ENCODE peak calls at places on chromosomes 13 and 19, in eight cellular contexts. G is endothelial cell; E is AG08395; X is NCI-H1694; R is AG10803; J is Peyer's patch; U is NT2/D1; M is stimulated activated CD8-positive, alpha-beta memory T cell treated with anti-CD3 and anti-CD28 coated beads, Interleukin-15, amount 100 ng/mL, for 1 hour. O is an unnamed sample.

GRCh38 chr13:21033866-21034601 is 27.4 kb downstream of the LATS2 start:
- DNase-seq in G (no peak), E (peak; percentile 62), X (no peak), R (peak; percentile 75), J (no peak), U (no peak), M (no peak), O (no peak)

GRCh38 chr19:30393046-30393445 is 20.9 kb downstream of the ZNF536 start:
- DNase-seq in G (no peak), E (peak; percentile 77), X (no peak), R (peak; percentile 61), J (no peak), U (no peak), M (no peak), O (no peak)

GRCh38 chr19:18329035-18329376 is 6.1 kb upstream of the LSM4 start:
- DNase-seq in G (no peak), E (no peak), X (no peak), R (no peak), J (no peak), U (no peak), M (no peak), O (no peak)

GRCh38 chr19:11377756-11378155 is 3.3 kb downstream of the SWSAP1 start:
- DNase-seq in G (no peak), E (no peak), X (no peak), R (peak; percentile 20), J (no peak), U (no peak), M (no peak), O (no peak)

GRCh38 chr13:84917252-84917878 is 881.9 kb downstream of the SLITRK6 start:
- DNase-seq in G (no peak), E (peak; percentile 9), X (peak; percentile 23), R (peak; percentile 6), J (no peak), U (no peak), M (no peak), O (no peak)

GRCh38 chr19:34474233-34474989 is 7.1 kb upstream of the WTIP start:
- DNase-seq in G (no peak), E (no peak), X (no peak), R (no peak), J (no peak), U (no peak), M (no peak), O (no peak)

GRCh38 chr13:43301341-43301969 is 278.1 kb downstream of the DNAJC15 start:
- DNase-seq in G (no peak), E (no peak), X (no peak), R (peak; percentile 87), J (no peak), U (no peak), M (no peak), O (no peak)

GRCh38 chr19:42468273-42468796 is 25.6 kb upstream of the CXCL17 start:
- DNase-seq in G (no peak), E (peak; percentile 90), X (no peak), R (peak; percentile 81), J (no peak), U (no peak), M (no peak), O (peak; percentile 76)

GRCh38 chr19:41893899-41894298 is 10.9 kb downstream of the ARHGEF1 start:
- DNase-seq in G (no peak), E (no peak), X (no peak), R (no peak), J (no peak), U (no peak), M (no peak), O (peak; percentile 47)

GRCh38 chr13:94173312-94173854 is 306.1 kb downstream of the DCT start:
- DNase-seq in G (no peak), E (peak; percentile 50), X (no peak), R (peak; percentile 73), J (no peak), U (no peak), M (no peak), O (no peak)

GRCh38 chr13:92807343-92807742 is 419.3 kb upstream of the GPC6 start:
- DNase-seq in G (no peak), E (peak; percentile 6), X (no peak), R (peak; percentile 31), J (no peak), U (no peak), M (no peak), O (no peak)

GRCh38 chr13:112668924-112669323 is 20.9 kb upstream of the ATP11A start:
- DNase-seq in G (no peak), E (no peak), X (no peak), R (no peak), J (no peak), U (no peak), M (no peak), O (no peak)

GRCh38 chr19:17716309-17716929 is 2.9 kb upstream of the MAP1S start:
- DNase-seq in G (no peak), E (no peak), X (no peak), R (no peak), J (no peak), U (no peak), M (no peak), O (no peak)

GRCh38 chr13:46136688-46137087 is 31.9 kb upstream of the CPB2 start:
- DNase-seq in G (no peak), E (no peak), X (no peak), R (no peak), J (no peak), U (no peak), M (no peak), O (no peak)

GRCh38 chr19:19591133-19591825 is 27.2 kb downstream of the PBX4 start:
- DNase-seq in G (no peak), E (peak; percentile 98), X (peak; percentile 30), R (peak; percentile 97), J (peak; percentile 53), U (peak; percentile 58), M (no peak), O (peak; percentile 83)

GRCh38 chr13:21670006-21670882 is 629 bp upstream of the FGF9 start:
- DNase-seq in G (peak; percentile 62), E (peak; percentile 54), X (no peak), R (peak; percentile 38), J (peak; percentile 49), U (no peak), M (no peak), O (peak; percentile 75)

GRCh38 chr19:38318595-38319142 is 976 bp upstream of the KCNK6 start:
- DNase-seq in G (no peak), E (no peak), X (no peak), R (no peak), J (no peak), U (no peak), M (no peak), O (no peak)

GRCh38 chr13:50592412-50593145 is 250.9 kb downstream of the DLEU7 start:
- DNase-seq in G (no peak), E (peak; percentile 30), X (no peak), R (peak; percentile 80), J (no peak), U (no peak), M (no peak), O (no peak)

GRCh38 chr13:112349681-112350080 is 26.5 kb upstream of the SPACA7 start:
- DNase-seq in G (no peak), E (no peak), X (no peak), R (no peak), J (no peak), U (no peak), M (no peak), O (no peak)

GRCh38 chr19:13790354-13790753 is 4.9 kb upstream of the ZSWIM4 start:
- DNase-seq in G (no peak), E (no peak), X (no peak), R (peak; percentile 72), J (no peak), U (no peak), M (no peak), O (no peak)

GRCh38 chr19:10831980-10832658 is 3.9 kb downstream of the TMED1 start:
- DNase-seq in G (no peak), E (no peak), X (no peak), R (no peak), J (no peak), U (no peak), M (no peak), O (no peak)

GRCh38 chr19:49699364-49699763 is 8.4 kb downstream of the CPT1C start:
- DNase-seq in G (no peak), E (no peak), X (no peak), R (no peak), J (no peak), U (no peak), M (no peak), O (no peak)

GRCh38 chr19:17598953-17599352 is 43.5 kb downstream of the COLGALT1 start:
- DNase-seq in G (no peak), E (no peak), X (no peak), R (no peak), J (no peak), U (no peak), M (no peak), O (no peak)

GRCh38 chr13:40152145-40152544 is 496.7 kb downstream of the COG6 start:
- DNase-seq in G (no peak), E (peak; percentile 71), X (no peak), R (peak; percentile 80), J (no peak), U (no peak), M (no peak), O (no peak)

GRCh38 chr19:8640402-8641004 is 10.1 kb downstream of the NFILZ start:
- DNase-seq in G (no peak), E (peak; percentile 29), X (no peak), R (peak; percentile 74), J (no peak), U (no peak), M (no peak), O (no peak)

GRCh38 chr19:47275866-47276461 is 1.3 kb downstream of the INAFM1 start:
- DNase-seq in G (no peak), E (peak; percentile 16), X (no peak), R (peak; percentile 59), J (no peak), U (no peak), M (no peak), O (peak; percentile 16)

GRCh38 chr19:6211632-6212402 is 68.0 kb downstream of the MLLT1 start:
- DNase-seq in G (no peak), E (no peak), X (no peak), R (no peak), J (no peak), U (no peak), M (no peak), O (peak; percentile 27)

GRCh38 chr13:106471957-106472543 is 63.4 kb downstream of the EFNB2 start:
- DNase-seq in G (no peak), E (peak; percentile 96), X (no peak), R (peak; percentile 74), J (no peak), U (peak; percentile 47), M (no peak), O (peak; percentile 97)

GRCh38 chr13:59755647-59756290 is 408.0 kb downstream of the DIAPH3 start:
- DNase-seq in G (no peak), E (no peak), X (no peak), R (no peak), J (no peak), U (no peak), M (no peak), O (no peak)

GRCh38 chr19:6018786-6019185 is 40.8 kb upstream of the RANBP3 start:
- DNase-seq in G (peak; percentile 46), E (no peak), X (no peak), R (no peak), J (no peak), U (no peak), M (no peak), O (peak; percentile 43)

GRCh38 chr13:99063952-99064351 is 86.1 kb upstream of the DOCK9 start:
- DNase-seq in G (no peak), E (no peak), X (no peak), R (no peak), J (no peak), U (no peak), M (no peak), O (no peak)

GRCh38 chr19:43768273-43769050 is 12.3 kb downstream of the KCNN4 start:
- DNase-seq in G (no peak), E (no peak), X (no peak), R (peak; percentile 32), J (no peak), U (no peak), M (no peak), O (no peak)

GRCh38 chr19:4984448-4984990 is 15.6 kb downstream of the KDM4B start:
- DNase-seq in G (no peak), E (no peak), X (no peak), R (no peak), J (no peak), U (no peak), M (no peak), O (no peak)

GRCh38 chr13:67015976-67016600 is 214.0 kb downstream of the PCDH9 start:
- DNase-seq in G (no peak), E (no peak), X (no peak), R (no peak), J (no peak), U (no peak), M (no peak), O (no peak)

O was measured in ELF-1.